ENCODE peak calls at places on chromosome 6, in eight cellular contexts. U is left lung, P is mammary epithelial cell, N is BE2C, M is AG04450, A is brain microvascular endothelial cell, Z is Peyer's patch, G is heart right ventricle. C is an unnamed sample.

GRCh38 chr6:163764565-163764964 is 350.0 kb downstream of the QKI start:
- DNase-seq in N (no peak), U (no peak), G (no peak), Z (no peak), A (peak), P (no peak), M (no peak), C (no peak)

GRCh38 chr6:53727748-53728147 is 62.2 kb upstream of the KLHL31 start:
- DNase-seq in U (no peak), P (no peak), Z (no peak), N (no peak), M (peak), G (no peak), A (peak), C (no peak)

GRCh38 chr6:24489881-24490280 is 503 bp upstream of the GPLD1 start:
- DNase-seq in A (no peak), G (no peak), P (peak), Z (no peak), N (no peak), U (no peak), M (no peak), C (no peak)

GRCh38 chr6:141252828-141253608 is 879.7 kb upstream of the GJE1 start:
- DNase-seq in Z (no peak), A (no peak), U (no peak), G (no peak), M (no peak), P (no peak), N (no peak), C (no peak)

GRCh38 chr6:118785601-118786000 is 108.4 kb upstream of the ASF1A start:
- DNase-seq in M (no peak), P (no peak), G (no peak), U (no peak), N (no peak), A (no peak), Z (no peak), C (no peak)

GRCh38 chr6:119020597-119021561 is 57.6 kb downstream of the FAM184A start:
- DNase-seq in G (no peak), Z (no peak), N (no peak), M (no peak), P (no peak), A (no peak), U (no peak), C (no peak)

GRCh38 chr6:109799664-109800063 is 108.6 kb downstream of the FIG4 start:
- DNase-seq in A (no peak), G (no peak), N (no peak), P (peak), U (no peak), Z (no peak), M (no peak), C (no peak)

GRCh38 chr6:25995507-25995906 is 32.9 kb downstream of the TRIM38 start:
- DNase-seq in U (no peak), M (no peak), A (no peak), G (no peak), Z (no peak), P (no peak), N (no peak), C (no peak)

GRCh38 chr6:105994522-105995402 is 91.4 kb upstream of the PRDM1 start:
- DNase-seq in M (no peak), A (peak), G (peak), U (peak), Z (peak), P (peak), N (peak), C (no peak)

GRCh38 chr6:110178626-110179405 is 654 bp downstream of the WASF1 start:
- DNase-seq in U (peak), P (peak), Z (peak), A (peak), M (no peak), N (peak), G (peak), C (peak)

GRCh38 chr6:149235130-149235561 is 82.4 kb upstream of the TAB2 start:
- DNase-seq in G (no peak), P (peak), A (peak), Z (no peak), N (peak), U (no peak), M (no peak), C (peak)

GRCh38 chr6:87697581-87698552 is 4.2 kb downstream of the AKIRIN2 start:
- DNase-seq in Z (no peak), P (peak), A (peak), G (no peak), N (peak), U (no peak), M (peak), C (no peak)

GRCh38 chr6:14977747-14978382 is 268.0 kb upstream of the JARID2 start:
- DNase-seq in M (no peak), A (no peak), N (no peak), U (no peak), Z (no peak), G (no peak), P (no peak), C (no peak)

GRCh38 chr6:46104209-46104608 is 25.6 kb upstream of the ENPP4 start:
- DNase-seq in U (no peak), Z (no peak), M (no peak), N (no peak), G (no peak), P (no peak), A (no peak), C (no peak)

GRCh38 chr6:19999319-20000191 is 162.4 kb downstream of the ID4 start:
- DNase-seq in U (no peak), G (no peak), P (peak), N (peak), Z (no peak), M (no peak), A (peak), C (no peak)

GRCh38 chr6:55543633-55544309 is 35.2 kb downstream of the HMGCLL1 start:
- DNase-seq in P (no peak), N (no peak), U (no peak), G (no peak), M (no peak), A (no peak), Z (no peak), C (no peak)

GRCh38 chr6:79947191-79948173 is at the start of gene ELOVL4:
- DNase-seq in P (peak), N (peak), Z (no peak), A (peak), U (peak), M (peak), G (peak), C (peak)

GRCh38 chr6:144266091-144266649 is 19.0 kb upstream of the UTRN start:
- DNase-seq in P (no peak), G (peak), N (no peak), Z (no peak), A (peak), M (peak), U (peak), C (no peak)

DNA sequence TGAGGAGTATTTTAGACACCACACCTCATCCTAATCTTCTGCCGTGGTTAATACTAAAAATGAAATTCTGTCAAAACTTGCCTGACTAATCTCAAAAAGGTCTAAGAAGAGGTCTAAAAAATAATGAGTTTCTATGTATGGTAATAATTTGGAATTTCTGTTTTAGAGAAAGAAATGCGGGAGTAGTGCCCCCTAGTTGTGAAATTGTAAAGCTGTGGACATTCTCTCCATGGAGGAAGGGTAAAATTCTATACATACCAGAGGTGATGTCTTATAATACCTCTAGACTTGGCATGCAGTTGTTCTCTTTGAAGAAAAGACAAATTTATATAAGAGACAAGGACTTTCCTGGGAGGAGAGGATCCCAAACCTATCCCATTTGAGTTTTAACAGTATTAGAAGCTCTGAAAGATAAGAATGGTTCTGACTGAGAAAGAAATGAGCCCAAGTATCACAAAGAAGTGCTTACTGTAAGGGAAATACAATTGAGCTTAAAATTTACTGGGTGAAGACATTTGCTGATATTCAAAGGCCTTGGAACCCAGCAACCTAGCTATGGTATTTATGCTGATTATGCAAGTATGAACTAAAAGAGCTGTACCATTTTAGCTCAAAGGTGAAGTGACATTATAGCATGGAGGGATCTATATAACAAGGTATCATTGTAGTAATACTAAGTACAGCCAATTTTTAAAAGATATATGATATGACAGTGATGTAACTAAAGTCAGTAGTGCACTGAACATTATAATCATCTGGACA is 5.1 kb upstream of the EPHA7 start:
- DNase-seq in U (no peak), P (no peak), M (no peak), G (no peak), N (peak), Z (no peak), A (no peak), C (no peak)
- TF ChIP-seq CTCF in U (peak), P (peak), M (peak), G (peak), N (peak), Z (peak), A (peak), C (peak)

GRCh38 chr6:139373928-139374356 is 506 bp downstream of the CITED2 start:
- DNase-seq in M (no peak), Z (no peak), P (no peak), N (no peak), U (no peak), G (no peak), A (no peak), C (no peak)

GRCh38 chr6:139376604-139377218 is 2.3 kb upstream of the CITED2 start:
- DNase-seq in M (no peak), U (peak), G (no peak), A (no peak), N (no peak), P (peak), Z (no peak), C (no peak)

GRCh38 chr6:139376054-139376355 is 1.6 kb upstream of the CITED2 start:
- DNase-seq in Z (no peak), U (no peak), A (no peak), G (peak), M (no peak), N (no peak), P (no peak), C (no peak)

GRCh38 chr6:139374357-139375238 is at the start of gene CITED2:
- DNase-seq in G (peak), U (peak), N (peak), M (peak), P (peak), Z (peak), A (peak), C (peak)

DNA sequence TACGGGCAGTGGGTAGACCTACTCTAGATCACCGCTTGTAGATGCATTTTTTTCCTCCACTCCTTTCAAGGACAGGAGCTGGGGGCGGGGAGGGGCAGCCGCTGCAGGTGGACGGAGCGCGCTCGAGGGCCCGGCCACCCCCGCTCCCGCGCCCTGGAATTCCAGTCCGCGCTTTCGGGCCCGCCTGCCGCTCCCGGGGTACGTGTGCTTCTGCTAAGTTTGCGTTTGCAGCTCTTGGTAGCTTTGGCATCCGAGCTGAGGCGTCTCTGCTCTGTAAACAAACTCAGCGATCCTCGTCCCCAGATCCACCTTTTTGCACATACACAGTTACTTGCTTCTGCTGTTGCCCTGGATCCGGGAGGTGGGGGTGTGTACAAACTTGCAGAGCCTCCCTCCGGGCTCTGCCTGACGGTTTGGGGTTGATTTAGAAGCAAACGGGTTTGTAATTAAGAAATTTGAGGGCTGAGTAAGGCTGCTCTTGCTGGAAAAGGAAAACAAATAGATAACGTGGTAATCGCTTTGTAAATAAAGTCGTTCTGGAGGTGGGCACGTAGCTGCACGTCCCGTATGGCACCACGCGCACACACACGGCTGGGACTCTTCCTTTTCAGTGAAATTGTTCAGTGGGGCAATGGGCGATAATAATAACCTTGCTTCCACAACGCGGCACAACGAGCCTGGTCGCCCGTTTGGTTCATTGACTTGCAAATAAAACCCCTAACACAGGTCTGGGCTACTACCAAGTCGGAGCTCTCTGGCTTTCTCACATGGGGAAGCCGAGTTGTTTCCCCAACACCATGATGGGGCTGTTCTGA is 998 bp upstream of the CITED2 start:
- DNase-seq in U (peak), N (peak), P (peak), A (peak), M (peak), Z (peak), G (peak), C (peak)
- TF ChIP-seq CTCF in U (no peak), N (no peak), P (no peak), A (peak), M (peak), Z (no peak), G (no peak), C (no peak)

DNA sequence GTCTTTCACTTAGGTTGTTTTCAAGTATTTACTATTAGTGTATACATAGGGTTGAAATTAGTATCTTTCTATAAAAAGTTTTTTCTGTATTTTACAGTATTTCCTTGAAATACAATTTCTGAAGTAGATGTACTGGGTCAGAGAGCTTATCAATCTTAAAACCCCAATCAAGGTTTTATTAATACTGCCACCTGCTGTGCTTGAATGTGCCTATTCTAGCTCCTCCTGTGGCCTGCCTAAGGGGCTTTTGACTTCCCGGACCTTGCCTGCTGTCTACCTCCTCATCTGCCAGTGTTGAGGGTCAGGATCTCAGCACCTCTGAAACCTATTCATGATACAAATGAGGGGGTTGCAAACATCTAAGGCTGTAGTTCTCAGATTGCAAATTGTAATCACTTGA is 9.2 kb downstream of the PACRG start:
- DNase-seq in U (no peak), P (no peak), A (no peak), G (no peak), M (no peak), Z (no peak), N (no peak), C (no peak)
- TF ChIP-seq CTCF in U (no peak), P (no peak), A (peak), G (peak), M (no peak), Z (no peak), N (peak), C (peak)

GRCh38 chr6:38973178-38974057 is 75.2 kb upstream of the GLP1R start:
- DNase-seq in U (no peak), N (peak), A (peak), G (no peak), M (peak), P (peak), Z (no peak), C (peak)
- TF ChIP-seq CTCF in U (peak), N (peak), A (peak), G (peak), M (peak), P (peak), Z (peak), C (peak)

DNA sequence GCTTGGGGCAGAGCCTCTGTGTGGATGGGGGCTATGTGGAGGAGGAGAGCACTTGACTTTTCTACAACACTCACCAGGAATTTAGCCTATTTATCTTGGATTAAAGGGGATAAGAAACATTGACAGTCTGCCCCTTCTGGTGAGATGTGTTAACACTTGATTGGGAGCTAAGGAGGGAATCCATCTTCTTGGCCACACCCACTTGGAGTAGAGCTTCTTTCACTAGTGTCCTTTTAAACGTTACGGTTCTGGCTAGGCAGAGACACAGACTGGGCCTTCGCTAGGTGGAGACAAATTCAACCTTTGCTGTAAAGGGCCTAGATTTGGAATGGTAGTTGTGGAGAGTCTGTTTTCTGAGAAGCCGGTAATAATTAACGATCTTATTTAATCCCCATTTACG is 15.5 kb upstream of the TPBG start:
- DNase-seq in Z (no peak), U (no peak), N (no peak), A (no peak), P (no peak), G (no peak), M (no peak), C (no peak)
- TF ChIP-seq CTCF in Z (no peak), U (no peak), N (no peak), A (peak), P (no peak), G (no peak), M (no peak), C (no peak)

GRCh38 chr6:130293800-130294199 is 71.0 kb upstream of the SAMD3 start:
- DNase-seq in A (peak), P (peak), U (no peak), N (no peak), Z (no peak), G (no peak), M (peak), C (no peak)

GRCh38 chr6:130298258-130298657 is 67.6 kb upstream of the TMEM200A start:
- DNase-seq in U (no peak), M (no peak), P (no peak), N (no peak), Z (no peak), A (no peak), G (no peak), C (no peak)

DNA sequence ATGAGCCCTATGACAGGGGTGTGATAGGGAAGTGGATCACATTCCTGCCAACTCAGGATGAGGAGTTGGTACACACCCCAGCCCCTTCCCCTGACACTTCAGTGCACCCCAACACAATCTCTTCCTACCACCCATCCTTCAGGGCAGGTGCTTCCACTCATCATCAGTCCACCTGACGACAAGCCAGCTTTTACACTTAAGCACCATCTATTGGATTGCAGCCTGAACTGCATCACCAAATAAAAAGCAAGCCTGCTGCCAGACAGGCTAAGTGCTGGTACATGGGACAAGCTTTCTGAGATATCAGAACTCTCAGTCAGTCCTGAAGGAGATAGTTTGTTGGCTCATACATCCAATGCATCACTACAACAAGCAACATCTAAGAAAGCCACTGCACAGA is 69.0 kb upstream of the TMEM200A start:
- DNase-seq in P (peak), Z (no peak), G (no peak), M (no peak), A (no peak), U (no peak), N (no peak), C (no peak)
- TF ChIP-seq CTCF in P (peak), Z (no peak), G (no peak), M (peak), A (peak), U (no peak), N (peak), C (no peak)

GRCh38 chr6:36875250-36875633 is 639 bp upstream of the PPIL1 start:
- DNase-seq in Z (no peak), A (no peak), U (no peak), N (no peak), G (no peak), P (no peak), M (no peak), C (no peak)

GRCh38 chr6:36874016-36874442 is 574 bp downstream of the PPIL1 start:
- DNase-seq in P (no peak), M (no peak), G (peak), Z (no peak), N (no peak), A (no peak), U (no peak), C (peak)

GRCh38 chr6:36874443-36875249 is at the start of gene PPIL1:
- DNase-seq in P (peak), G (peak), U (peak), M (peak), Z (peak), A (peak), N (peak), C (peak)

GRCh38 chr6:36873115-36873514 is 1.5 kb downstream of the PPIL1 start:
- DNase-seq in Z (no peak), U (no peak), N (no peak), G (no peak), P (no peak), A (no peak), M (no peak), C (no peak)

DNA sequence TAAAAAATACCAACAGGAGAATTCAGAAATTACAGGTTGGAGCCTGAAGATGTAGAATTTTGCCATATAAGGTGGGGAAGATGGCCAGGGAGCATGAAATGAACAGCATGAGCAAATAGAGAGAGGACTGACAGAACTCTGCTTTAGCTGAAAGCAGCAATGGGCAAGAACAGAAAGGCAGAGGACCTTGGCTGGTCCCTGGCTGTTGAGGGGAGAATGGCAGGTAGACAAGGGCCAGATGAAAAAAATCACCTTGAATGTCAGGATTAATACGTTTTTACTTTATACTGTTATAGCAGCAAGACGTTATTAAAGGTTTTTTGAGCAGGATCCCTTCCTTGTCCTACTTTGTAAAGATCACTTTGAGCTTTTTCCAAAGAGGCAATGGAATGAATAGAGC is 991 bp downstream of the PPIL1 start:
- DNase-seq in U (no peak), Z (no peak), P (no peak), M (no peak), N (no peak), G (no peak), A (no peak), C (no peak)
- TF ChIP-seq CTCF in U (no peak), Z (no peak), P (peak), M (no peak), N (peak), G (no peak), A (peak), C (no peak)

GRCh38 chr6:127420558-127420957 is 38.6 kb downstream of the KIAA0408 start:
- DNase-seq in P (peak), A (peak), Z (peak), G (no peak), N (peak), M (peak), U (peak), C (peak)
- TF ChIP-seq CTCF in P (peak), A (peak), Z (peak), G (peak), N (peak), M (peak), U (peak), C (no peak)